ENCODE peak calls at places on chromosome 14, in nine cellular contexts. One of them, this sample, is unnamed.

GRCh38 chr14:97771340-97772045 is 974.3 kb downstream of the VRK1 start:
- DNase-seq in mesothelial cell of epicardium: no peak
- DNase-seq in HFF-Myc: no peak
- DNase-seq in astrocyte of the spinal cord: peak; percentile 26
- DNase-seq in adrenal gland: no peak
- DNase-seq in Peyer's patch: no peak
- DNase-seq in heart right ventricle: no peak
- DNase-seq in lower leg skin: peak; percentile 55
- DNase-seq in WTC11: no peak
- DNase-seq in this sample: no peak

GRCh38 chr14:99684356-99684952 is 356 bp downstream of the CYP46A1 start:
- DNase-seq in mesothelial cell of epicardium: no peak
- DNase-seq in astrocyte of the spinal cord: no peak
- DNase-seq in Peyer's patch: no peak
- DNase-seq in HFF-Myc: no peak
- DNase-seq in adrenal gland: peak; percentile 33
- DNase-seq in heart right ventricle: no peak
- DNase-seq in WTC11: no peak
- DNase-seq in lower leg skin: peak; percentile 33
- DNase-seq in this sample: no peak

GRCh38 chr14:38012056-38012455 is 195.6 kb upstream of the SSTR1 start:
- DNase-seq in astrocyte of the spinal cord: no peak
- DNase-seq in lower leg skin: no peak
- DNase-seq in HFF-Myc: no peak
- DNase-seq in Peyer's patch: no peak
- DNase-seq in mesothelial cell of epicardium: no peak
- DNase-seq in adrenal gland: no peak
- DNase-seq in WTC11: no peak
- DNase-seq in heart right ventricle: no peak
- DNase-seq in this sample: no peak

GRCh38 chr14:35789651-35790050 is 19.4 kb downstream of the RALGAPA1 start:
- DNase-seq in mesothelial cell of epicardium: no peak
- DNase-seq in adrenal gland: no peak
- DNase-seq in Peyer's patch: no peak
- DNase-seq in HFF-Myc: no peak
- DNase-seq in astrocyte of the spinal cord: peak; percentile 79
- DNase-seq in lower leg skin: no peak
- DNase-seq in heart right ventricle: no peak
- DNase-seq in WTC11: no peak
- DNase-seq in this sample: peak; percentile 39

GRCh38 chr14:73787760-73788508 is 63.7 kb upstream of the PTGR2 start:
- DNase-seq in heart right ventricle: no peak
- DNase-seq in lower leg skin: no peak
- DNase-seq in astrocyte of the spinal cord: peak; percentile 53
- DNase-seq in WTC11: no peak
- DNase-seq in adrenal gland: no peak
- DNase-seq in mesothelial cell of epicardium: no peak
- DNase-seq in Peyer's patch: no peak
- DNase-seq in HFF-Myc: no peak
- DNase-seq in this sample: no peak

GRCh38 chr14:106442857-106443256 is 916.5 kb downstream of the TMEM121 start:
- DNase-seq in HFF-Myc: no peak
- DNase-seq in lower leg skin: no peak
- DNase-seq in WTC11: no peak
- DNase-seq in Peyer's patch: peak; percentile 63
- DNase-seq in adrenal gland: no peak
- DNase-seq in heart right ventricle: no peak
- DNase-seq in mesothelial cell of epicardium: no peak
- DNase-seq in astrocyte of the spinal cord: no peak
- DNase-seq in this sample: no peak

GRCh38 chr14:75340921-75341320 is 62.3 kb downstream of the FOS start:
- DNase-seq in WTC11: no peak
- DNase-seq in lower leg skin: peak; percentile 95
- DNase-seq in heart right ventricle: peak; percentile 95
- DNase-seq in adrenal gland: peak; percentile 82
- DNase-seq in mesothelial cell of epicardium: no peak
- DNase-seq in Peyer's patch: peak; percentile 87
- DNase-seq in astrocyte of the spinal cord: peak; percentile 3
- DNase-seq in HFF-Myc: no peak
- DNase-seq in this sample: no peak

GRCh38 chr14:29462271-29462670 is 465.4 kb downstream of the PRKD1 start:
- DNase-seq in adrenal gland: no peak
- DNase-seq in WTC11: no peak
- DNase-seq in Peyer's patch: no peak
- DNase-seq in HFF-Myc: no peak
- DNase-seq in astrocyte of the spinal cord: no peak
- DNase-seq in mesothelial cell of epicardium: no peak
- DNase-seq in lower leg skin: no peak
- DNase-seq in heart right ventricle: no peak
- DNase-seq in this sample: no peak

GRCh38 chr14:34498684-34499412 is 36.8 kb upstream of the SPTSSA start:
- DNase-seq in astrocyte of the spinal cord: peak; percentile 44
- DNase-seq in heart right ventricle: no peak
- DNase-seq in adrenal gland: peak; percentile 35
- DNase-seq in HFF-Myc: peak; percentile 9
- DNase-seq in WTC11: no peak
- DNase-seq in lower leg skin: no peak
- DNase-seq in Peyer's patch: peak; percentile 59
- DNase-seq in mesothelial cell of epicardium: no peak
- DNase-seq in this sample: no peak

GRCh38 chr14:89214221-89214965 is 202.6 kb downstream of the FOXN3 start:
- DNase-seq in adrenal gland: no peak
- DNase-seq in Peyer's patch: peak; percentile 55
- DNase-seq in astrocyte of the spinal cord: peak; percentile 46
- DNase-seq in heart right ventricle: peak; percentile 80
- DNase-seq in lower leg skin: peak; percentile 68
- DNase-seq in HFF-Myc: no peak
- DNase-seq in WTC11: no peak
- DNase-seq in mesothelial cell of epicardium: no peak
- DNase-seq in this sample: no peak

GRCh38 chr14:72714871-72715214 is 179.1 kb downstream of the DPF3 start:
- DNase-seq in adrenal gland: no peak
- DNase-seq in HFF-Myc: no peak
- DNase-seq in mesothelial cell of epicardium: no peak
- DNase-seq in Peyer's patch: no peak
- DNase-seq in lower leg skin: no peak
- DNase-seq in astrocyte of the spinal cord: peak; percentile 27
- DNase-seq in heart right ventricle: peak; percentile 39
- DNase-seq in WTC11: no peak
- DNase-seq in this sample: no peak

GRCh38 chr14:36986407-36986806 is 186.0 kb downstream of the SLC25A21 start:
- DNase-seq in WTC11: no peak
- DNase-seq in Peyer's patch: no peak
- DNase-seq in astrocyte of the spinal cord: no peak
- DNase-seq in mesothelial cell of epicardium: no peak
- DNase-seq in HFF-Myc: no peak
- DNase-seq in lower leg skin: no peak
- DNase-seq in adrenal gland: no peak
- DNase-seq in heart right ventricle: no peak
- DNase-seq in this sample: no peak

GRCh38 chr14:95452176-95452889 is 64.1 kb downstream of the SYNE3 start:
- DNase-seq in heart right ventricle: no peak
- DNase-seq in astrocyte of the spinal cord: no peak
- DNase-seq in lower leg skin: no peak
- DNase-seq in adrenal gland: no peak
- DNase-seq in WTC11: peak; percentile 51
- DNase-seq in mesothelial cell of epicardium: no peak
- DNase-seq in HFF-Myc: no peak
- DNase-seq in Peyer's patch: no peak
- DNase-seq in this sample: no peak

GRCh38 chr14:105925615-105926414 is 399.4 kb downstream of the TMEM121 start:
- DNase-seq in mesothelial cell of epicardium: peak; percentile 9
- DNase-seq in heart right ventricle: no peak
- DNase-seq in adrenal gland: no peak
- DNase-seq in lower leg skin: no peak
- DNase-seq in astrocyte of the spinal cord: no peak
- DNase-seq in WTC11: no peak
- DNase-seq in HFF-Myc: no peak
- DNase-seq in Peyer's patch: peak; percentile 15
- DNase-seq in this sample: no peak

GRCh38 chr14:103522649-103523582 is at the start of gene CKB:
- DNase-seq in astrocyte of the spinal cord: no peak
- DNase-seq in WTC11: peak; percentile 78
- DNase-seq in HFF-Myc: no peak
- DNase-seq in lower leg skin: no peak
- DNase-seq in Peyer's patch: peak; percentile 71
- DNase-seq in heart right ventricle: peak; percentile 59
- DNase-seq in mesothelial cell of epicardium: no peak
- DNase-seq in adrenal gland: peak; percentile 70
- DNase-seq in this sample: no peak

GRCh38 chr14:92694807-92695206 is 53.6 kb downstream of the LGMN start:
- DNase-seq in HFF-Myc: no peak
- DNase-seq in astrocyte of the spinal cord: no peak
- DNase-seq in lower leg skin: no peak
- DNase-seq in heart right ventricle: no peak
- DNase-seq in Peyer's patch: no peak
- DNase-seq in WTC11: no peak
- DNase-seq in mesothelial cell of epicardium: no peak
- DNase-seq in adrenal gland: no peak
- DNase-seq in this sample: no peak

GRCh38 chr14:92726135-92726932 is 22.1 kb downstream of the LGMN start:
- DNase-seq in astrocyte of the spinal cord: peak; percentile 81
- DNase-seq in WTC11: no peak
- DNase-seq in adrenal gland: peak; percentile 69
- DNase-seq in mesothelial cell of epicardium: no peak
- DNase-seq in heart right ventricle: peak; percentile 52
- DNase-seq in Peyer's patch: peak; percentile 90
- DNase-seq in HFF-Myc: peak; percentile 77
- DNase-seq in lower leg skin: peak; percentile 71
- DNase-seq in this sample: peak; percentile 59

GRCh38 chr14:64232095-64232830 is 61.9 kb downstream of the ESR2 start:
- DNase-seq in adrenal gland: peak; percentile 73
- DNase-seq in Peyer's patch: no peak
- DNase-seq in lower leg skin: no peak
- DNase-seq in heart right ventricle: no peak
- DNase-seq in mesothelial cell of epicardium: no peak
- DNase-seq in WTC11: no peak
- DNase-seq in HFF-Myc: peak; percentile 27
- DNase-seq in astrocyte of the spinal cord: peak; percentile 94
- DNase-seq in this sample: peak; percentile 67

DNA sequence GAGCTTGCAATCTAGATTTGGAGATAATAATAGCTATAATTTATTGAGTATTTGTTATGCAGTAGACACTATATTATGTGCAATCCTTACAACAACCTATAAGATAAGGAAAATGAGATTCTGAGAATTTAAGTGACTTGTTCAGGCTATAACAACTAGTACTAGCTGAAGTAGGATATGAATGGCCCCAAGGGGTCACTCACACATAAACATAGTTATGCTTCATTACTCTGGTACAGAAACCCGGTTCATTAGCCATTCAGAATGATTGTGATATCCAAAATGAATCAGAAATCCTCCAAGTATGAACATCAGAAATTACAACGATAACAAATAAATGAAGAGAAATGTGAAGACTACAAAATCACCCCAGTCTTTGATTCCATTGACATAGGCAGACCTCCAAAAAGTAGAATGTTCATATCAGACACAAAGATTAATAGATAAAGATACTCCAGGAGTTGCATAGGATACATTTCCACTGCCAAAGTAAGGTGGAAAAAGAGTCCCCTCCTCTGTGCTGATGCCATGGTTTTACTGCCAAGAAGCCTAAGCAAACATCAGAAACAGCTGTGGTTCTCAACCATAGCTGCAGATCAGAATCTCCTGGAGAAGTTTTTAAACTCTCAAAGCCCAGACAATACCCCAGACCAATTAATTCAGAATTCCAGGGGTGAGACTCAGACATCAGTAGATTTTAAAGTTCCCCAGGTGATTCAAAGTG is 8.6 kb upstream of the NID2 start:
- DNase-seq in Peyer's patch: no peak
- DNase-seq in adrenal gland: no peak
- DNase-seq in lower leg skin: no peak
- DNase-seq in HFF-Myc: no peak
- DNase-seq in mesothelial cell of epicardium: no peak
- DNase-seq in WTC11: no peak
- DNase-seq in astrocyte of the spinal cord: no peak
- DNase-seq in heart right ventricle: no peak
- DNase-seq in this sample: no peak
- TF ChIP-seq CTCF in Peyer's patch: no peak
- TF ChIP-seq CTCF in adrenal gland: no peak
- TF ChIP-seq CTCF in lower leg skin: no peak
- TF ChIP-seq CTCF in HFF-Myc: no peak
- TF ChIP-seq CTCF in mesothelial cell of epicardium: no peak
- TF ChIP-seq CTCF in WTC11: no peak
- TF ChIP-seq CTCF in astrocyte of the spinal cord: no peak
- TF ChIP-seq CTCF in heart right ventricle: no peak
- TF ChIP-seq CTCF in this sample: no peak

GRCh38 chr14:96584199-96584906 is 82.2 kb downstream of the PAPOLA start:
- DNase-seq in astrocyte of the spinal cord: no peak
- DNase-seq in HFF-Myc: no peak
- DNase-seq in lower leg skin: peak; percentile 11
- DNase-seq in adrenal gland: no peak
- DNase-seq in Peyer's patch: no peak
- DNase-seq in WTC11: peak; percentile 86
- DNase-seq in heart right ventricle: no peak
- DNase-seq in mesothelial cell of epicardium: peak; percentile 53
- DNase-seq in this sample: no peak
- TF ChIP-seq CTCF in astrocyte of the spinal cord: peak; percentile 46
- TF ChIP-seq CTCF in HFF-Myc: no peak
- TF ChIP-seq CTCF in lower leg skin: no peak
- TF ChIP-seq CTCF in adrenal gland: peak; percentile 24
- TF ChIP-seq CTCF in Peyer's patch: no peak
- TF ChIP-seq CTCF in WTC11: peak; percentile 49
- TF ChIP-seq CTCF in heart right ventricle: peak; percentile 36
- TF ChIP-seq CTCF in mesothelial cell of epicardium: peak; percentile 50
- TF ChIP-seq CTCF in this sample: peak; percentile 34

DNA sequence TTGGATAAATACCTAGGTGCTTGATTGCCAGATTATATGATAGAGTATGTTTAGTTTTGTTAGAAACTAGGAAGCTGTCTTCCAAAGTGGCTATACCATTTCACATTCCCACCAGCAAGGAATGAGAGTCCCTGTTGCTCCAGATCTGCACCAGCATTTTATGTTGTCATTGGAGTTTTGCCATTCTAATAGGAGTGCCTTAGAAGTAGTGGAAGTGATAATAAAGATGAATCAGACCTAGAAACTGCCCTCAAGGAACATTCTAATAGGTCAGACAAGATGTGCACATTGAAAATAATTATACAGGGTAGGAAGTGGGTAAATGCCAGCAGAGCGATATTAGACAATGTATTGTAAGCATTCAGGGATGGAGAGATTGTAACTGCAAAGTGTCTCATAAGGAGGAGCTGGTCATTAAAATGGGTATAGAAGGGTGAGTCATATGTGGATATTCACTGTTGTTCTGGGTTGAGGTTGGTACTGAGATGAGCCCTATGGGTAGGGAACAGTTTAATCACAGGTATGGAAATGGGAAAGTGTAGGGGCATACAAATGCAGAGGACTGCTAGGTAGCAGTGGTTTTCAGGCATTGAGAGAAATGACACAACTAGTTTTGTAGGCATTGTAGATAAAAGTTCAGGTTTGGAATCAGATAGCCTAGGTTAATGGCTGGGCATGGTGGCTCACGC is 71.5 kb downstream of the MNAT1 start:
- DNase-seq in Peyer's patch: no peak
- DNase-seq in lower leg skin: no peak
- DNase-seq in HFF-Myc: peak; percentile 44
- DNase-seq in adrenal gland: no peak
- DNase-seq in WTC11: no peak
- DNase-seq in mesothelial cell of epicardium: no peak
- DNase-seq in heart right ventricle: no peak
- DNase-seq in astrocyte of the spinal cord: peak; percentile 77
- DNase-seq in this sample: peak; percentile 28
- TF ChIP-seq CTCF in Peyer's patch: no peak
- TF ChIP-seq CTCF in lower leg skin: no peak
- TF ChIP-seq CTCF in HFF-Myc: no peak
- TF ChIP-seq CTCF in adrenal gland: no peak
- TF ChIP-seq CTCF in WTC11: no peak
- TF ChIP-seq CTCF in mesothelial cell of epicardium: no peak
- TF ChIP-seq CTCF in heart right ventricle: no peak
- TF ChIP-seq CTCF in astrocyte of the spinal cord: no peak
- TF ChIP-seq CTCF in this sample: peak; percentile 6

GRCh38 chr14:43481864-43482263 is 1025.2 kb downstream of the FSCB start:
- DNase-seq in mesothelial cell of epicardium: no peak
- DNase-seq in WTC11: no peak
- DNase-seq in lower leg skin: no peak
- DNase-seq in adrenal gland: no peak
- DNase-seq in HFF-Myc: no peak
- DNase-seq in Peyer's patch: no peak
- DNase-seq in astrocyte of the spinal cord: no peak
- DNase-seq in heart right ventricle: no peak
- DNase-seq in this sample: no peak
- TF ChIP-seq CTCF in mesothelial cell of epicardium: no peak
- TF ChIP-seq CTCF in WTC11: no peak
- TF ChIP-seq CTCF in lower leg skin: no peak
- TF ChIP-seq CTCF in adrenal gland: no peak
- TF ChIP-seq CTCF in HFF-Myc: no peak
- TF ChIP-seq CTCF in Peyer's patch: no peak
- TF ChIP-seq CTCF in astrocyte of the spinal cord: no peak
- TF ChIP-seq CTCF in heart right ventricle: no peak
- TF ChIP-seq CTCF in this sample: no peak